ENCODE peak calls at places on chromosomes 16 and 17, in ten cellular contexts. O is colonic mucosa; L is upper lobe of right lung; R is activated CD8-positive, alpha-beta T cell treated with anti-CD3 and anti-CD28 coated beads for 36 hours; V is kidney; Y is cardiac fibroblast; S is nephron progenitor cell; E is fibroblast of pulmonary artery; K is AG10803; Z is A549. F is an unnamed sample.

GRCh38 chr17:48113201-48113676 is 5.7 kb downstream of the SNX11 start:
- DNase-seq in L (no peak), S (no peak), R (peak; percentile 73), E (peak; percentile 70), Z (no peak), K (no peak), Y (peak; percentile 29), V (no peak), O (no peak), F (no peak)

GRCh38 chr17:59366773-59367656 is 35.6 kb downstream of the YPEL2 start:
- DNase-seq in Z (no peak), O (peak; percentile 88), S (no peak), L (peak; percentile 70), Y (peak; percentile 67), K (peak; percentile 64), E (peak; percentile 69), V (no peak), R (peak; percentile 18), F (no peak)

GRCh38 chr17:63332286-63332685 is 113.8 kb downstream of the CYB561 start:
- DNase-seq in O (no peak), S (no peak), L (no peak), R (no peak), E (peak; percentile 37), Z (no peak), K (peak; percentile 23), Y (peak; percentile 48), V (no peak), F (peak; percentile 22)

GRCh38 chr17:30124273-30124796 is 7.7 kb downstream of the NSRP1 start:
- DNase-seq in V (no peak), L (no peak), E (no peak), R (no peak), O (no peak), Z (no peak), S (no peak), K (no peak), Y (no peak), F (no peak)

GRCh38 chr16:84741351-84741791 is 41.6 kb downstream of the USP10 start:
- DNase-seq in S (no peak), O (no peak), L (no peak), E (no peak), R (peak; percentile 38), Z (no peak), Y (peak; percentile 61), K (peak; percentile 37), V (no peak), F (no peak)

GRCh38 chr17:76139801-76140660 is 1.0 kb downstream of the FOXJ1 start:
- DNase-seq in E (no peak), O (peak; percentile 59), Z (no peak), V (peak; percentile 77), K (no peak), Y (no peak), L (peak; percentile 77), R (peak; percentile 76), S (no peak), F (no peak)

GRCh38 chr17:61250335-61250890 is 149.2 kb upstream of the TBX2 start:
- DNase-seq in E (peak; percentile 52), Z (peak; percentile 35), V (no peak), O (no peak), R (no peak), K (peak; percentile 31), L (no peak), Y (peak; percentile 39), S (no peak), F (peak; percentile 5)

GRCh38 chr16:57773019-57773418 is 29.3 kb downstream of the KIFC3 start:
- DNase-seq in Z (no peak), Y (no peak), L (no peak), O (no peak), S (no peak), K (no peak), E (no peak), V (no peak), R (no peak), F (no peak)

GRCh38 chr17:47993031-47993546 is 22.2 kb downstream of the CDK5RAP3 start:
- DNase-seq in S (no peak), E (no peak), K (no peak), Y (no peak), V (no peak), O (no peak), L (no peak), R (no peak), Z (no peak), F (no peak)

GRCh38 chr16:21179126-21179982 is 20.9 kb downstream of the LDAF1 start:
- DNase-seq in L (no peak), R (no peak), O (no peak), E (no peak), S (no peak), Z (no peak), K (no peak), V (no peak), Y (no peak), F (no peak)

GRCh38 chr16:86952769-86953168 is 364.4 kb downstream of the C16orf95 start:
- DNase-seq in Z (no peak), E (no peak), O (no peak), V (no peak), K (no peak), S (no peak), L (no peak), R (no peak), Y (no peak), F (peak; percentile 9)

GRCh38 chr16:3952342-3953131 is 72.0 kb upstream of the CREBBP start:
- DNase-seq in Z (no peak), E (peak; percentile 55), K (peak; percentile 75), Y (peak; percentile 83), R (no peak), L (peak; percentile 48), S (no peak), V (peak; percentile 91), O (peak; percentile 38), F (peak; percentile 45)

GRCh38 chr16:75792781-75793180 is 66.5 kb upstream of the CPHXL start:
- DNase-seq in K (no peak), L (no peak), E (no peak), Y (no peak), Z (no peak), S (no peak), O (no peak), V (no peak), R (no peak), F (no peak)

GRCh38 chr17:78112508-78113471 is 15.8 kb downstream of the TMC6 start:
- DNase-seq in L (peak; percentile 89), R (peak; percentile 85), K (peak; percentile 33), V (peak; percentile 88), Z (peak; percentile 73), Y (peak; percentile 64), O (peak; percentile 86), E (peak; percentile 56), S (peak; percentile 94), F (peak; percentile 65)

GRCh38 chr17:30921544-30922196 is at the start of gene ADAP2:
- DNase-seq in V (peak; percentile 80), L (peak; percentile 89), O (peak; percentile 62), K (no peak), R (no peak), Y (no peak), E (no peak), Z (peak; percentile 51), S (peak; percentile 71), F (no peak)

GRCh38 chr17:1060991-1061390 is 64.1 kb downstream of the TIMM22 start:
- DNase-seq in S (no peak), O (peak; percentile 50), V (peak; percentile 91), Z (peak; percentile 78), K (peak; percentile 97), R (peak; percentile 68), L (peak; percentile 81), Y (peak; percentile 93), E (peak; percentile 94), F (peak; percentile 99)

GRCh38 chr16:88005148-88005547 is 53.9 kb downstream of the BANP start:
- DNase-seq in O (no peak), Y (no peak), L (no peak), K (no peak), E (no peak), Z (no peak), S (peak; percentile 38), V (no peak), R (peak; percentile 20), F (no peak)
- TF ChIP-seq CTCF in O (no peak), Y (peak; percentile 25), L (no peak), K (peak; percentile 13), E (peak; percentile 18), Z (peak; percentile 10), S (peak; percentile 21), V (no peak), R (peak; percentile 33), F (no peak)

GRCh38 chr16:82631701-82632685 is 5.2 kb downstream of the CDH13 start:
- DNase-seq in R (peak; percentile 30), L (no peak), K (peak; percentile 52), E (no peak), Y (no peak), V (no peak), O (no peak), Z (peak; percentile 19), S (no peak), F (peak; percentile 73)
- TF ChIP-seq CTCF in R (no peak), L (peak; percentile 15), K (peak; percentile 39), E (peak; percentile 30), Y (peak; percentile 1), V (no peak), O (no peak), Z (no peak), S (no peak), F (no peak)

GRCh38 chr16:66275795-66276428 is 90.6 kb upstream of the CDH5 start:
- DNase-seq in L (no peak), E (peak; percentile 87), O (peak; percentile 75), S (peak; percentile 47), V (no peak), Z (peak; percentile 71), R (peak; percentile 33), Y (peak; percentile 83), K (peak; percentile 71), F (peak; percentile 78)
- TF ChIP-seq CTCF in L (peak; percentile 68), E (peak; percentile 94), O (peak; percentile 65), S (peak; percentile 34), V (peak; percentile 61), Z (peak; percentile 46), R (peak; percentile 61), Y (peak; percentile 82), K (peak; percentile 87), F (peak; percentile 76)

DNA sequence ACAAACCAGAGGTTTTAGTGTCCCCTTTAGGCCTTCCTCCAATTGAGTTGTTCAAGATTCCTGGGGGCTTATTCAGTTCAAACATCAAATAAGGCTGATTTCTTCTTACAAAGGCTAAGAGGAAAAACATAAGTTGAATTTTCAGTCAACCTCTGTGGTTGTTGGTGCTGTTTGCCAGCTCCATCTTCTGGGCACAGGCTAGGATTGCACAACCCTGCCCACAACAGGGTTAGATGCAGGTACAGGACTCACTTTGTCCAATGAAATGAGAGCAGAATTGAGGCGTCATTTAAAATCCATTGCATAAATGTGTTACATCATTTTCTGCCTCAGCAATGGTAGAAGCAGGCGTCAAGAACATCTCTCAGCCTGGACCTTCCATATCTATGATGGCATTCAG is 173.3 kb downstream of the PMP22 start:
- DNase-seq in R (no peak), S (no peak), Y (peak; percentile 3), Z (peak; percentile 26), L (no peak), O (no peak), V (no peak), E (no peak), K (no peak), F (peak; percentile 53)
- TF ChIP-seq CTCF in R (no peak), S (no peak), Y (no peak), Z (peak; percentile 23), L (peak; percentile 21), O (no peak), V (no peak), E (no peak), K (no peak), F (peak; percentile 38)

GRCh38 chr17:45316271-45317112 is at the start of gene MAP3K14:
- DNase-seq in Y (peak; percentile 78), L (peak; percentile 92), E (peak; percentile 75), Z (peak; percentile 71), R (peak; percentile 77), S (peak; percentile 85), V (peak; percentile 94), K (peak; percentile 78), O (peak; percentile 69), F (peak; percentile 53)
- TF ChIP-seq CTCF in Y (peak; percentile 2), L (no peak), E (no peak), Z (peak; percentile 20), R (peak; percentile 21), S (no peak), V (peak; percentile 5), K (peak; percentile 16), O (no peak), F (no peak)

F was measured in MCF 10A.